ENCODE peak calls at places on chromosomes 7 and 10, in ten cellular contexts. One of them, this sample, is unnamed.

GRCh38 chr7:100022621-100023020 is 7.2 kb downstream of the ZKSCAN1 start:
- DNase-seq in islet precursor cell: no peak
- DNase-seq in CMK: no peak
- DNase-seq in COR-L47: no peak
- DNase-seq in osteoblast: no peak
- DNase-seq in DMS153: peak
- DNase-seq in HuH-7: peak
- DNase-seq in EL: no peak
- DNase-seq in HFF-Myc: no peak
- DNase-seq in GM10248: no peak
- DNase-seq in this sample: no peak

GRCh38 chr10:69769395-69769989 is 32.2 kb upstream of the COL13A1 start:
- DNase-seq in CMK: no peak
- DNase-seq in HFF-Myc: peak
- DNase-seq in islet precursor cell: peak
- DNase-seq in GM10248: no peak
- DNase-seq in DMS153: no peak
- DNase-seq in EL: peak
- DNase-seq in COR-L47: no peak
- DNase-seq in osteoblast: peak
- DNase-seq in HuH-7: no peak
- DNase-seq in this sample: peak

GRCh38 chr10:46555366-46555712 is 1.1 kb downstream of the GPRIN2 start:
- DNase-seq in GM10248: no peak
- DNase-seq in islet precursor cell: peak
- DNase-seq in COR-L47: no peak
- DNase-seq in DMS153: no peak
- DNase-seq in CMK: no peak
- DNase-seq in HuH-7: no peak
- DNase-seq in HFF-Myc: no peak
- DNase-seq in osteoblast: peak
- DNase-seq in EL: no peak
- DNase-seq in this sample: no peak

GRCh38 chr7:112481337-112481736 is 546 bp downstream of the LSMEM1 start:
- DNase-seq in HuH-7: no peak
- DNase-seq in GM10248: no peak
- DNase-seq in EL: peak
- DNase-seq in HFF-Myc: no peak
- DNase-seq in CMK: no peak
- DNase-seq in COR-L47: no peak
- DNase-seq in islet precursor cell: no peak
- DNase-seq in DMS153: no peak
- DNase-seq in osteoblast: no peak
- DNase-seq in this sample: no peak

GRCh38 chr7:128318696-128319095 is 25.0 kb downstream of the RBM28 start:
- DNase-seq in EL: no peak
- DNase-seq in islet precursor cell: no peak
- DNase-seq in HFF-Myc: no peak
- DNase-seq in COR-L47: no peak
- DNase-seq in DMS153: no peak
- DNase-seq in CMK: no peak
- DNase-seq in HuH-7: no peak
- DNase-seq in GM10248: no peak
- DNase-seq in osteoblast: no peak
- DNase-seq in this sample: no peak

GRCh38 chr10:15211464-15211979 is 43.0 kb upstream of the NMT2 start:
- DNase-seq in DMS153: no peak
- DNase-seq in CMK: no peak
- DNase-seq in islet precursor cell: no peak
- DNase-seq in HuH-7: no peak
- DNase-seq in COR-L47: no peak
- DNase-seq in osteoblast: peak
- DNase-seq in HFF-Myc: no peak
- DNase-seq in EL: peak
- DNase-seq in GM10248: no peak
- DNase-seq in this sample: no peak

GRCh38 chr10:4812952-4813351 is 13.1 kb upstream of the AKR1E2 start:
- DNase-seq in DMS153: no peak
- DNase-seq in CMK: no peak
- DNase-seq in HFF-Myc: peak
- DNase-seq in HuH-7: no peak
- DNase-seq in islet precursor cell: peak
- DNase-seq in GM10248: no peak
- DNase-seq in osteoblast: peak
- DNase-seq in COR-L47: no peak
- DNase-seq in EL: peak
- DNase-seq in this sample: no peak

GRCh38 chr7:108097703-108098102 is 32.5 kb downstream of the LAMB4 start:
- DNase-seq in EL: no peak
- DNase-seq in COR-L47: no peak
- DNase-seq in HFF-Myc: no peak
- DNase-seq in osteoblast: peak
- DNase-seq in CMK: no peak
- DNase-seq in GM10248: no peak
- DNase-seq in islet precursor cell: no peak
- DNase-seq in DMS153: no peak
- DNase-seq in HuH-7: peak
- DNase-seq in this sample: peak

GRCh38 chr10:94307046-94307615 is 55.6 kb downstream of the NOC3L start:
- DNase-seq in EL: no peak
- DNase-seq in COR-L47: no peak
- DNase-seq in GM10248: no peak
- DNase-seq in HFF-Myc: no peak
- DNase-seq in HuH-7: no peak
- DNase-seq in osteoblast: no peak
- DNase-seq in CMK: no peak
- DNase-seq in DMS153: no peak
- DNase-seq in islet precursor cell: no peak
- DNase-seq in this sample: no peak

GRCh38 chr7:23242935-23243334 is 3.6 kb upstream of the GPNMB start:
- DNase-seq in islet precursor cell: no peak
- DNase-seq in osteoblast: peak
- DNase-seq in DMS153: no peak
- DNase-seq in GM10248: no peak
- DNase-seq in CMK: no peak
- DNase-seq in COR-L47: no peak
- DNase-seq in HFF-Myc: no peak
- DNase-seq in EL: no peak
- DNase-seq in HuH-7: no peak
- DNase-seq in this sample: no peak

GRCh38 chr7:55557666-55558188 is 14.6 kb downstream of the VOPP1 start:
- DNase-seq in osteoblast: no peak
- DNase-seq in islet precursor cell: peak
- DNase-seq in CMK: peak
- DNase-seq in HFF-Myc: no peak
- DNase-seq in HuH-7: no peak
- DNase-seq in DMS153: no peak
- DNase-seq in GM10248: peak
- DNase-seq in EL: no peak
- DNase-seq in COR-L47: no peak
- DNase-seq in this sample: peak